ENCODE peak calls at places on chromosomes 7 and 10, in eight cellular contexts. One of them, this sample, is unnamed. For H3K79me2, the result is how much of the 10 kb centered on the place peaks cover.

GRCh38 chr7:55087521-55087961 is 68.7 kb downstream of the EGFR start:
- DNase-seq in SK-N-SH: no peak
- DNase-seq in endothelial cell of umbilical vein: no peak
- DNase-seq in mesendoderm: no peak
- DNase-seq in GM23338: no peak
- DNase-seq in H9: no peak
- DNase-seq in GM23248: no peak
- DNase-seq in PC-3: no peak
- DNase-seq in this sample: no peak

GRCh38 chr10:61819208-61819607 is 82.3 kb upstream of the ARID5B start:
- DNase-seq in GM23338: no peak
- DNase-seq in endothelial cell of umbilical vein: no peak
- DNase-seq in mesendoderm: no peak
- DNase-seq in GM23248: no peak
- DNase-seq in H9: no peak
- DNase-seq in SK-N-SH: no peak
- DNase-seq in PC-3: peak
- DNase-seq in this sample: no peak

GRCh38 chr7:26515462-26515861 is 223.8 kb downstream of the SNX10 start:
- DNase-seq in PC-3: peak
- DNase-seq in H9: no peak
- DNase-seq in mesendoderm: no peak
- DNase-seq in GM23338: no peak
- DNase-seq in GM23248: no peak
- DNase-seq in SK-N-SH: peak
- DNase-seq in endothelial cell of umbilical vein: no peak
- DNase-seq in this sample: no peak

GRCh38 chr10:92142949-92143348 is 147.9 kb downstream of the CPEB3 start:
- DNase-seq in GM23248: no peak
- DNase-seq in endothelial cell of umbilical vein: no peak
- DNase-seq in PC-3: no peak
- DNase-seq in mesendoderm: no peak
- DNase-seq in H9: no peak
- DNase-seq in GM23338: no peak
- DNase-seq in SK-N-SH: no peak
- DNase-seq in this sample: no peak

GRCh38 chr10:22717728-22718127 is 3.4 kb upstream of the PIP4K2A start:
- DNase-seq in SK-N-SH: no peak
- DNase-seq in GM23248: no peak
- DNase-seq in mesendoderm: no peak
- DNase-seq in PC-3: no peak
- DNase-seq in endothelial cell of umbilical vein: no peak
- DNase-seq in H9: no peak
- DNase-seq in GM23338: no peak
- DNase-seq in this sample: no peak

GRCh38 chr10:28679941-28680752 is 2.8 kb downstream of the BAMBI start:
- DNase-seq in PC-3: peak
- DNase-seq in GM23248: no peak
- DNase-seq in SK-N-SH: peak
- DNase-seq in GM23338: no peak
- DNase-seq in endothelial cell of umbilical vein: peak
- DNase-seq in H9: no peak
- DNase-seq in mesendoderm: peak
- DNase-seq in this sample: no peak

GRCh38 chr10:117684673-117685211 is 142.2 kb downstream of the EMX2 start:
- DNase-seq in endothelial cell of umbilical vein: no peak
- DNase-seq in SK-N-SH: peak
- DNase-seq in H9: no peak
- DNase-seq in GM23248: peak
- DNase-seq in PC-3: peak
- DNase-seq in mesendoderm: no peak
- DNase-seq in GM23338: peak
- DNase-seq in this sample: no peak

GRCh38 chr10:67327626-67328535 is 368.1 kb downstream of the CTNNA3 start:
- DNase-seq in endothelial cell of umbilical vein: no peak
- DNase-seq in SK-N-SH: no peak
- DNase-seq in H9: no peak
- DNase-seq in mesendoderm: no peak
- DNase-seq in PC-3: no peak
- DNase-seq in GM23248: no peak
- DNase-seq in GM23338: no peak
- DNase-seq in this sample: no peak

GRCh38 chr7:87448427-87448826 is 27.1 kb downstream of the ABCB4 start:
- DNase-seq in SK-N-SH: peak
- DNase-seq in GM23338: no peak
- DNase-seq in PC-3: no peak
- DNase-seq in mesendoderm: no peak
- DNase-seq in GM23248: no peak
- DNase-seq in endothelial cell of umbilical vein: no peak
- DNase-seq in H9: no peak
- DNase-seq in this sample: no peak

GRCh38 chr10:89327803-89328441 is at the start of gene IFIT3:
- DNase-seq in endothelial cell of umbilical vein: peak
- DNase-seq in mesendoderm: peak
- DNase-seq in PC-3: peak
- DNase-seq in SK-N-SH: peak
- DNase-seq in GM23248: peak
- DNase-seq in H9: no peak
- DNase-seq in GM23338: no peak
- DNase-seq in this sample: peak

GRCh38 chr7:10973942-10974716 is 457 bp downstream of the PHF14 start:
- DNase-seq in PC-3: peak
- DNase-seq in H9: peak
- DNase-seq in endothelial cell of umbilical vein: peak
- DNase-seq in mesendoderm: peak
- DNase-seq in SK-N-SH: peak
- DNase-seq in GM23338: peak
- DNase-seq in GM23248: peak
- DNase-seq in this sample: peak

GRCh38 chr7:100271716-100272537 is 35.6 kb upstream of the SPDYE3 start:
- DNase-seq in mesendoderm: peak
- DNase-seq in PC-3: peak
- DNase-seq in endothelial cell of umbilical vein: peak
- DNase-seq in GM23338: peak
- DNase-seq in SK-N-SH: peak
- DNase-seq in H9: peak
- DNase-seq in GM23248: peak
- DNase-seq in this sample: peak

GRCh38 chr7:79317728-79318127 is 135.7 kb downstream of the MAGI2 start:
- DNase-seq in PC-3: peak
- DNase-seq in GM23248: peak
- DNase-seq in endothelial cell of umbilical vein: peak
- DNase-seq in SK-N-SH: no peak
- DNase-seq in H9: peak
- DNase-seq in GM23338: peak
- DNase-seq in mesendoderm: peak
- DNase-seq in this sample: peak

GRCh38 chr10:24466616-24466949 is 257.1 kb downstream of the ARHGAP21 start:
- DNase-seq in GM23248: no peak
- DNase-seq in SK-N-SH: no peak
- DNase-seq in PC-3: no peak
- DNase-seq in mesendoderm: no peak
- DNase-seq in GM23338: no peak
- DNase-seq in H9: no peak
- DNase-seq in endothelial cell of umbilical vein: no peak
- DNase-seq in this sample: no peak

GRCh38 chr10:24467094-24467493 is 256.6 kb downstream of the ARHGAP21 start:
- DNase-seq in PC-3: no peak
- DNase-seq in mesendoderm: no peak
- DNase-seq in H9: no peak
- DNase-seq in SK-N-SH: no peak
- DNase-seq in GM23248: no peak
- DNase-seq in GM23338: no peak
- DNase-seq in endothelial cell of umbilical vein: no peak
- DNase-seq in this sample: no peak

GRCh38 chr10:24468281-24468751 is 255.4 kb downstream of the ARHGAP21 start:
- DNase-seq in endothelial cell of umbilical vein: no peak
- DNase-seq in mesendoderm: no peak
- DNase-seq in GM23248: peak
- DNase-seq in SK-N-SH: no peak
- DNase-seq in PC-3: peak
- DNase-seq in GM23338: no peak
- DNase-seq in H9: no peak
- DNase-seq in this sample: peak

GRCh38 chr10:24465899-24466615 is 257.1 kb downstream of the KIAA1217 start:
- DNase-seq in PC-3: peak
- DNase-seq in GM23338: no peak
- DNase-seq in mesendoderm: no peak
- DNase-seq in H9: no peak
- DNase-seq in GM23248: peak
- DNase-seq in endothelial cell of umbilical vein: no peak
- DNase-seq in SK-N-SH: no peak
- DNase-seq in this sample: peak

GRCh38 chr10:24467605-24468004 is 256.1 kb downstream of the ARHGAP21 start:
- DNase-seq in PC-3: no peak
- DNase-seq in GM23338: no peak
- DNase-seq in endothelial cell of umbilical vein: no peak
- DNase-seq in H9: no peak
- DNase-seq in mesendoderm: no peak
- DNase-seq in SK-N-SH: no peak
- DNase-seq in GM23248: no peak
- DNase-seq in this sample: peak
- H3K79me2 ChIP-seq in PC-3: half or more
- H3K79me2 ChIP-seq in GM23338: under half
- H3K79me2 ChIP-seq in endothelial cell of umbilical vein: under half
- H3K79me2 ChIP-seq in H9: under half
- H3K79me2 ChIP-seq in mesendoderm: under half
- H3K79me2 ChIP-seq in SK-N-SH: under half
- H3K79me2 ChIP-seq in GM23248: under half
- H3K79me2 ChIP-seq in this sample: half or more

DNA sequence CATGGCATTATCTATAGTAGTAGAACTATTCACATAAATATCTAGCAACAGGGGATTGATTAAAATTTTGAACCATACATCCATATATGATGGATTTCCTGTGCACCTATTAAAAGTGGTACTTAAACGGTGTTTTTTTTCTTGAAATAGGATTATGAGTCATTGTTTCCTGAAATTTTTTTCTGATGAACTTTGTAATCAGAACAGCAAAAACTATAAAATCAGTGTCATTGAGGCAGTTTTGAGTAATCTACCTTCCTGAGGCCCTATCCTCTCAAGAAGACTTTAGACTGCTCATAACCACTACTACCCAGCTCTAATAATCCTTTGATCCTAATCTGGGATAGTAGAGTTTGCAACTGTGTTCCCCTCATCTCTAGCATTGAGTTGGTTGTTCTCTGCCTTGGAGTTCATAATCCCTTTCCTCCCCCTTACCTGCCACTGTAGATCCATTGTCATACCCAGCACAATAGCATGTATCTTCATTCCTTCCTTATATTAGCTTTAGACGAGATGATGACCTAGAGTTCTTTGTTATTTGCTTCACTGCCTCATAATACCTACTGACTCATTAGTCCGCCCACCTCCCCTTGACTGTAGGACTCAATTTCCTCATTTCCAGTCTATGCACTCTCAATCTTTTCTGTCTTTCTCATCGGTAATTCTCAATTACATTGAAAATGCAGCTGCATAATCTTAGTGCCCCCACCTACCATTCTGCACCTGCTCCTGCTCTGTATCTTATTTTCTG is 133.4 kb downstream of the LRRC4 start:
- DNase-seq in GM23248: peak
- DNase-seq in endothelial cell of umbilical vein: peak
- DNase-seq in mesendoderm: no peak
- DNase-seq in PC-3: peak
- DNase-seq in SK-N-SH: no peak
- DNase-seq in GM23338: no peak
- DNase-seq in H9: no peak
- DNase-seq in this sample: peak
- H3K79me2 ChIP-seq in GM23248: half or more
- H3K79me2 ChIP-seq in endothelial cell of umbilical vein: under half
- H3K79me2 ChIP-seq in mesendoderm: under half
- H3K79me2 ChIP-seq in PC-3: under half
- H3K79me2 ChIP-seq in SK-N-SH: half or more
- H3K79me2 ChIP-seq in GM23338: half or more
- H3K79me2 ChIP-seq in H9: under half
- H3K79me2 ChIP-seq in this sample: half or more

DNA sequence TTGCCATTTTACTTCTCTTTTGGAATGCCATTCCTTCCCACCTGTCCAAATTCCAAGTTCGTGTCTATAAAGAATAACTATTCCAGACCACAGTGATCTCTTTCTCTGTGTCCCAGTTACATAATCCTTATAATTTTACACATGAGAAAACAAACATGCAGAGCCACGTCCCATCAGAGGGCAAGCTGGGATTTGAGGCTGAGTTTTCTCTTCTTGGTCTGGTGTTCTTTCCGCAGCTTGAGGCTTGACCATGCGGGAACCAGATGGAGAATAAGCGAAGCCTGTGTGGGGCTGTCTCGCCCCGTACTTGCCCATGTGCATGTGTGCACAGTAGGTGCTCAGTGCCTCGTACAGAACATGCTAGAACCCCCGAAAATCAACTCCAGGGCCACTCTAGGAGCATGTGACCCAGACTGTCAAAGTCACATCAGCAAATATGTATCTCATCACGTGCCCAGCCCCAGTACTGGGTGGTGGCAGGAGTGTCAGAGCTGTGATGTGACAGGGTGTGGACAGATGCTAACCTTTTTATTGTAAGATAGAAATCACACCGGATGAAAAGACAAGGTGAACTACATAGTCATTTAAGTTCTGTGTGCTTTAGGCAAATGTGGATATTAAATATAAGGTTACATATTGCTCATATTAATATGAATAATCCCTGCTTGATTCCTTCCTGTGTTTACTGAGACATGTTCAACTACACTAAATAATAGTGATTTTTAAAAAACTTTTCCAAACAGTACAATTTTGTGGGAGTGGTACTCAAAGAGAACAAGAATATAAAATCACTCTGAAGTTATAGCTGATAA is 3.2 kb downstream of the INSIG1 start:
- DNase-seq in H9: no peak
- DNase-seq in GM23338: no peak
- DNase-seq in GM23248: no peak
- DNase-seq in SK-N-SH: no peak
- DNase-seq in endothelial cell of umbilical vein: no peak
- DNase-seq in mesendoderm: no peak
- DNase-seq in PC-3: no peak
- DNase-seq in this sample: no peak
- H3K79me2 ChIP-seq in H9: under half
- H3K79me2 ChIP-seq in GM23338: half or more
- H3K79me2 ChIP-seq in GM23248: under half
- H3K79me2 ChIP-seq in SK-N-SH: under half
- H3K79me2 ChIP-seq in endothelial cell of umbilical vein: half or more
- H3K79me2 ChIP-seq in mesendoderm: under half
- H3K79me2 ChIP-seq in PC-3: under half
- H3K79me2 ChIP-seq in this sample: half or more

DNA sequence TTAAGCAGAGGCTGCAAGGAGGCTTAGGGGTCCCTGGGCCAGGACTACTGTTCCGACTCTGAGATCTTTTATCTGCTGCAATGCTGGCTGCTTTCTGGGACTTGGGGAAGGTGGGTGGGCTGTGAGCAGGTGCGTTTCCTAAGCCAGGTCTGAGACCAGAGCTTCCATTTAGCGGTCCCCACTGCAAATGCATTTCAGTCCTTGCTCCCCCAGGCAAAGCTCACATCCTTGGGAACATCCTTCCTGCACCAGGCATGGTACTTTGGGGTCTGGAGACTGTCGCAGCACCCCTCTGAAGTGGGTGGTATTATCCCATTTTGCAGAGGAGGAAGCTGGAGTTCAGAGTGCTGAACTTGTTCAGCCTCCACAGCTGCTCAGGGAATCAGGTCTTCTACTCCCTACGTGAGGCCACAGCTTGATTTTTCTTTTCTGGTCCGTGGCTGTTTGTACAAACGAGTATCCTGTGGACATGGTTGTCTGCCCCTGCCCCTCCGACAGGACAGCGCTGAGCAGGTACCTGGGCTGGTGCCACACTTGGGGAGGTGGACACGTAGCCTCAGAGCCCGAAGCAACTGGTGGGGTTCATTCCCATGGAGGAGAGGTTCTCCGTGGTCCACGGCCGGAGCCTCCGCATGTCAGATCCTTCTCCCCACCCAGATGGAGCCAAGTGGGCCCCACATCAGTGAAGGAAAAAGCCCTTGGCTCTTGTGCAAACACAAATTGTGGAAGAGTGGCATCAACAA is 20.0 kb downstream of the ZMIZ1 start:
- DNase-seq in SK-N-SH: no peak
- DNase-seq in GM23248: no peak
- DNase-seq in endothelial cell of umbilical vein: no peak
- DNase-seq in H9: no peak
- DNase-seq in PC-3: no peak
- DNase-seq in mesendoderm: no peak
- DNase-seq in GM23338: no peak
- DNase-seq in this sample: no peak
- H3K79me2 ChIP-seq in SK-N-SH: half or more
- H3K79me2 ChIP-seq in GM23248: half or more
- H3K79me2 ChIP-seq in endothelial cell of umbilical vein: half or more
- H3K79me2 ChIP-seq in H9: under half
- H3K79me2 ChIP-seq in PC-3: half or more
- H3K79me2 ChIP-seq in mesendoderm: half or more
- H3K79me2 ChIP-seq in GM23338: half or more
- H3K79me2 ChIP-seq in this sample: half or more